ENCODE peak calls at places on chromosomes 2 and 18, in six cellular contexts. D is suprapubic skin, N is H7, M is AML-193, E is mucosa of gallbladder, I is aorta. V is an unnamed sample.

GRCh38 chr2:125168442-125168841 is 1143.4 kb downstream of the CNTNAP5 start:
- DNase-seq in I (no peak), D (no peak), E (no peak), M (no peak), N (no peak), V (no peak)

GRCh38 chr2:217711236-217711635 is 291.6 kb downstream of the TNS1 start:
- DNase-seq in M (no peak), E (no peak), N (no peak), I (no peak), D (no peak), V (no peak)

GRCh38 chr2:160254363-160254762 is 54.3 kb upstream of the ITGB6 start:
- DNase-seq in M (no peak), E (no peak), I (no peak), N (no peak), D (no peak), V (no peak)

GRCh38 chr2:239529313-239530015 is 128.6 kb upstream of the HDAC4 start:
- DNase-seq in M (no peak), N (no peak), E (no peak), I (peak), D (no peak), V (no peak)

GRCh38 chr18:70333757-70334156 is 44.9 kb downstream of the SOCS6 start:
- DNase-seq in I (no peak), D (no peak), N (no peak), E (no peak), M (no peak), V (no peak)

GRCh38 chr2:71154798-71155197 is 24.4 kb downstream of the MPHOSPH10 start:
- DNase-seq in M (peak), N (peak), D (no peak), I (no peak), E (no peak), V (no peak)

GRCh38 chr2:120552800-120553471 is 182.7 kb upstream of the GLI2 start:
- DNase-seq in N (peak), I (peak), M (no peak), D (peak), E (peak), V (no peak)

GRCh38 chr2:183487316-183487715 is 363.1 kb downstream of the NUP35 start:
- DNase-seq in D (no peak), I (no peak), E (no peak), N (no peak), M (no peak), V (no peak)

GRCh38 chr18:56086176-56086575 is 498.2 kb upstream of the TCF4 start:
- DNase-seq in E (no peak), D (no peak), M (no peak), I (no peak), N (no peak), V (no peak)

GRCh38 chr18:77201508-77201907 is 48.1 kb upstream of the GALR1 start:
- DNase-seq in E (no peak), I (no peak), N (no peak), M (no peak), D (no peak), V (no peak)

GRCh38 chr2:85589982-85590791 is 5.4 kb upstream of the RNF181 start:
- DNase-seq in D (no peak), E (no peak), I (peak), N (no peak), M (no peak), V (no peak)

GRCh38 chr2:226673314-226673723 is 126.3 kb downstream of the IRS1 start:
- DNase-seq in M (no peak), D (no peak), N (no peak), E (peak), I (peak), V (no peak)

GRCh38 chr2:163086940-163087339 is 248.4 kb upstream of the KCNH7 start:
- DNase-seq in E (no peak), D (no peak), I (no peak), M (no peak), N (no peak), V (no peak)

GRCh38 chr2:206774871-206775270 is 9.5 kb downstream of the FASTKD2 start:
- DNase-seq in I (no peak), N (no peak), D (no peak), E (no peak), M (no peak), V (no peak)

GRCh38 chr2:60556441-60556997 is 3.1 kb upstream of the BCL11A start:
- DNase-seq in E (no peak), M (no peak), I (no peak), N (peak), D (no peak), V (no peak)

GRCh38 chr18:10926565-10927194 is 222.7 kb downstream of the PIEZO2 start:
- DNase-seq in I (no peak), N (peak), E (no peak), D (no peak), M (no peak), V (no peak)

GRCh38 chr2:159101755-159102489 is 133.5 kb downstream of the TANC1 start:
- DNase-seq in N (no peak), E (no peak), M (no peak), I (peak), D (no peak), V (no peak)

GRCh38 chr18:74518456-74519315 is 15.6 kb upstream of the CNDP1 start:
- DNase-seq in N (no peak), I (no peak), D (no peak), E (no peak), M (no peak), V (no peak)